ENCODE peak calls at places on chromosomes 16 and 17, in four cellular contexts. B, G, T and O are unnamed samples.

GRCh38 chr16:50947826-50948225 is 203.2 kb downstream of the SALL1 start:
- DNase-seq in B (no peak), G (no peak), T (no peak), O (no peak)

GRCh38 chr17:9817086-9817485 is 4.8 kb downstream of the GSG1L2 start:
- DNase-seq in B (peak; percentile 53), G (no peak), T (peak; percentile 80), O (peak; percentile 20)

GRCh38 chr16:1487395-1488053 is 1.2 kb downstream of the PTX4 start:
- DNase-seq in B (no peak), G (no peak), T (no peak), O (no peak)

GRCh38 chr17:21223086-21223485 is 9.1 kb upstream of the TMEM11 start:
- DNase-seq in B (no peak), G (no peak), T (no peak), O (no peak)

GRCh38 chr16:80084163-80084562 is 456.6 kb upstream of the DYNLRB2 start:
- DNase-seq in B (no peak), G (no peak), T (peak; percentile 13), O (no peak)

GRCh38 chr17:45775148-45775547 is 9.0 kb upstream of the CRHR1 start:
- DNase-seq in B (no peak), G (no peak), T (no peak), O (no peak)

GRCh38 chr17:11747441-11747840 is 149.2 kb downstream of the DNAH9 start:
- DNase-seq in B (no peak), G (no peak), T (no peak), O (no peak)

GRCh38 chr17:39755550-39756375 is 18.0 kb downstream of the GRB7 start:
- DNase-seq in B (no peak), G (no peak), T (no peak), O (no peak)

GRCh38 chr17:17808706-17809432 is 27.9 kb downstream of the SREBF1 start:
- DNase-seq in B (peak; percentile 39), G (no peak), T (peak; percentile 51), O (no peak)

GRCh38 chr16:11474617-11475291 is 112.0 kb downstream of the LITAF start:
- DNase-seq in B (no peak), G (no peak), T (no peak), O (no peak)

GRCh38 chr17:79800325-79801155 is 3.7 kb upstream of the CBX8 start:
- DNase-seq in B (peak; percentile 44), G (peak; percentile 60), T (peak; percentile 79), O (peak; percentile 75)

GRCh38 chr17:56913000-56913866 is 616 bp downstream of the TRIM25 start:
- DNase-seq in B (no peak), G (peak; percentile 43), T (peak; percentile 35), O (no peak)

GRCh38 chr17:36885161-36885735 is 52.0 kb upstream of the LHX1 start:
- DNase-seq in B (no peak), G (no peak), T (peak; percentile 92), O (no peak)

GRCh38 chr17:33482636-33483035 is 189.5 kb upstream of the ASIC2 start:
- DNase-seq in B (no peak), G (no peak), T (no peak), O (no peak)

GRCh38 chr17:74744349-74744713 is 4.1 kb upstream of the NHERF1 start:
- DNase-seq in B (no peak), G (no peak), T (no peak), O (no peak)

GRCh38 chr17:21318439-21318838 is 33.9 kb downstream of the MAP2K3 start:
- DNase-seq in B (no peak), G (no peak), T (no peak), O (peak; percentile 66)

GRCh38 chr16:3638916-3639644 is 15.4 kb upstream of the DNASE1 start:
- DNase-seq in B (no peak), G (no peak), T (no peak), O (no peak)

GRCh38 chr16:76309639-76310335 is 32.6 kb downstream of the CNTNAP4 start:
- DNase-seq in B (no peak), G (no peak), T (peak; percentile 22), O (no peak)

GRCh38 chr16:23434380-23434779 is 18.6 kb downstream of the COG7 start:
- DNase-seq in B (no peak), G (peak; percentile 68), T (peak; percentile 70), O (peak; percentile 35)

GRCh38 chr16:82639666-82640336 is 13.0 kb downstream of the CDH13 start:
- DNase-seq in B (peak; percentile 51), G (peak; percentile 80), T (peak; percentile 73), O (peak; percentile 67)

GRCh38 chr17:31673076-31673475 is 186.0 kb downstream of the COPRS start:
- DNase-seq in B (no peak), G (no peak), T (no peak), O (no peak)

GRCh38 chr16:68005786-68006286 is 6.6 kb upstream of the DPEP2 start:
- DNase-seq in B (no peak), G (no peak), T (peak; percentile 40), O (peak; percentile 75)

GRCh38 chr16:88102597-88102996 is 151.4 kb downstream of the BANP start:
- DNase-seq in B (no peak), G (no peak), T (no peak), O (no peak)

GRCh38 chr16:78303946-78304345 is 204.5 kb downstream of the WWOX start:
- DNase-seq in B (peak; percentile 46), G (no peak), T (no peak), O (no peak)

GRCh38 chr17:39118674-39119419 is 32.6 kb downstream of the PLXDC1 start:
- DNase-seq in B (no peak), G (no peak), T (no peak), O (no peak)

GRCh38 chr16:3065742-3066439 is 451 bp downstream of the IL32 start:
- DNase-seq in B (no peak), G (no peak), T (no peak), O (peak; percentile 27)